ENCODE peak calls at places on chromosomes 1 and 21, in ten cellular contexts. C is activated naive CD8-positive, alpha-beta T cell treated with anti-CD3 and anti-CD28 coated beads for 36 hours; M is activated CD8-positive, alpha-beta memory T cell treated with anti-CD3 and anti-CD28 coated beads for 24 hours; J is NCI-H774; N is EL; A is NCI-H1417; R is GM12891; Z is activated gamma-delta T cell treated with anti-CD3 and anti-CD28 coated beads, Interleukin-2, amount 50 U/mL, for 16 hours; T is stimulated activated CD4-positive, alpha-beta T cell treated with anti-CD3 and anti-CD28 coated beads, Interleukin-2, amount 100 ng/mL, for 48 hours; V is T-helper 22 cell. F is an unnamed sample.

GRCh38 chr1:35925741-35926140 is 5.2 kb upstream of the AGO3 start:
- DNase-seq in R (no peak), N (peak), A (no peak), J (no peak), Z (no peak), C (no peak), T (no peak), M (no peak), V (no peak), F (peak)

GRCh38 chr1:162151900-162152829 is 82.7 kb downstream of the NOS1AP start:
- DNase-seq in Z (no peak), R (no peak), T (no peak), V (no peak), A (no peak), M (no peak), N (peak), C (no peak), J (no peak), F (peak)

GRCh38 chr1:224800486-224801119 is 128.9 kb upstream of the DNAH14 start:
- DNase-seq in J (no peak), R (no peak), A (no peak), M (no peak), T (no peak), Z (no peak), V (no peak), C (no peak), N (no peak), F (no peak)

GRCh38 chr21:42310411-42311001 is 4.7 kb downstream of the TFF3 start:
- DNase-seq in C (no peak), R (no peak), T (no peak), V (no peak), J (no peak), N (no peak), Z (no peak), A (no peak), M (no peak), F (no peak)

GRCh38 chr1:62358974-62359373 is 39.7 kb upstream of the KANK4 start:
- DNase-seq in M (no peak), R (no peak), V (no peak), C (no peak), T (no peak), A (peak), Z (no peak), N (no peak), J (peak), F (no peak)

GRCh38 chr1:110674337-110675059 is at the start of gene KCNA3:
- DNase-seq in N (no peak), C (peak), M (peak), V (peak), Z (peak), J (no peak), A (peak), R (peak), T (peak), F (no peak)

GRCh38 chr1:43934986-43935324 is 1.4 kb downstream of the ARTN start:
- DNase-seq in R (no peak), A (no peak), C (no peak), T (no peak), Z (no peak), V (no peak), J (no peak), N (no peak), M (no peak), F (no peak)

GRCh38 chr1:245247356-245247755 is 92.6 kb downstream of the KIF26B start:
- DNase-seq in V (no peak), Z (no peak), J (no peak), A (no peak), R (no peak), N (no peak), M (no peak), T (no peak), C (no peak), F (no peak)

GRCh38 chr1:228079601-228080263 is 2.8 kb upstream of the ARF1 start:
- DNase-seq in V (no peak), A (no peak), M (no peak), J (no peak), C (no peak), N (no peak), R (no peak), Z (no peak), T (no peak), F (no peak)

GRCh38 chr1:225908773-225909172 is 15.3 kb downstream of the PYCR2 start:
- DNase-seq in R (no peak), N (no peak), M (no peak), T (no peak), A (no peak), J (peak), V (no peak), Z (no peak), C (no peak), F (no peak)

GRCh38 chr1:159177273-159177907 is 6.0 kb downstream of the CADM3 start:
- DNase-seq in N (peak), C (peak), V (no peak), J (no peak), R (no peak), A (no peak), M (no peak), T (peak), Z (no peak), F (peak)

GRCh38 chr1:112718691-112719418 is 3.7 kb upstream of the PPM1J start:
- DNase-seq in C (peak), A (peak), N (peak), Z (peak), V (peak), M (peak), R (peak), J (peak), T (peak), F (peak)

GRCh38 chr1:96999191-96999590 is 277.6 kb downstream of the PTBP2 start:
- DNase-seq in M (no peak), A (no peak), Z (no peak), N (no peak), V (no peak), J (no peak), T (no peak), C (no peak), R (no peak), F (no peak)

GRCh38 chr1:209368864-209369598 is 214.5 kb upstream of the CAMK1G start:
- DNase-seq in J (no peak), V (no peak), C (no peak), A (no peak), R (no peak), M (no peak), T (no peak), Z (no peak), N (peak), F (peak)

GRCh38 chr1:115572710-115573109 is 69.1 kb upstream of the VANGL1 start:
- DNase-seq in A (no peak), R (no peak), N (no peak), J (no peak), T (no peak), Z (no peak), C (no peak), M (no peak), V (no peak), F (no peak)

GRCh38 chr1:182430263-182431068 is 19.5 kb upstream of the RGSL1 start:
- DNase-seq in T (peak), A (no peak), N (peak), M (no peak), Z (peak), J (no peak), C (peak), R (no peak), V (peak), F (peak)

GRCh38 chr1:172513480-172513879 is 19.5 kb upstream of the SUCO start:
- DNase-seq in V (no peak), T (no peak), Z (no peak), R (no peak), C (no peak), M (no peak), J (no peak), N (no peak), A (no peak), F (no peak)

GRCh38 chr1:63635681-63636080 is 42.5 kb downstream of the PGM1 start:
- DNase-seq in R (no peak), J (no peak), T (no peak), M (no peak), Z (no peak), N (peak), A (no peak), V (no peak), C (no peak), F (peak)

GRCh38 chr21:38315155-38315554 is 58.4 kb downstream of the KCNJ15 start:
- DNase-seq in C (no peak), T (no peak), V (no peak), A (no peak), R (no peak), N (no peak), J (no peak), M (no peak), Z (no peak), F (peak)

GRCh38 chr1:229058716-229059115 is 212.2 kb upstream of the RAB4A start:
- DNase-seq in J (no peak), M (no peak), V (no peak), R (no peak), A (no peak), T (no peak), C (no peak), Z (no peak), N (no peak), F (no peak)

GRCh38 chr1:205590777-205591513 is 40.9 kb downstream of the ELK4 start:
- DNase-seq in V (no peak), Z (no peak), T (no peak), M (peak), R (no peak), C (no peak), J (no peak), A (no peak), N (no peak), F (no peak)

GRCh38 chr1:75166821-75167220 is 32.6 kb downstream of the LHX8 start:
- DNase-seq in T (no peak), J (no peak), R (no peak), N (no peak), M (no peak), A (no peak), V (no peak), C (no peak), Z (no peak), F (no peak)

GRCh38 chr1:28640766-28641165 is 2.1 kb downstream of the TAF12 start:
- DNase-seq in M (no peak), A (no peak), N (peak), R (no peak), V (no peak), T (no peak), C (peak), J (no peak), Z (no peak), F (peak)

GRCh38 chr1:107153033-107153432 is 12.2 kb downstream of the NTNG1 start:
- DNase-seq in Z (no peak), C (no peak), T (no peak), V (no peak), M (no peak), N (no peak), R (no peak), A (no peak), J (no peak), F (no peak)

GRCh38 chr1:57124768-57125446 is 159.1 kb upstream of the C8B start:
- DNase-seq in C (no peak), A (no peak), R (no peak), J (no peak), V (no peak), T (no peak), N (no peak), M (no peak), Z (no peak), F (peak)

GRCh38 chr1:101284021-101284420 is 47.2 kb downstream of the S1PR1 start:
- DNase-seq in T (peak), J (no peak), R (no peak), Z (peak), V (no peak), A (no peak), C (peak), M (peak), N (no peak), F (no peak)

GRCh38 chr1:6334261-6334993 is 59.1 kb downstream of the ACOT7 start:
- DNase-seq in V (no peak), C (no peak), J (no peak), Z (no peak), N (no peak), R (no peak), A (no peak), M (no peak), T (no peak), F (no peak)

GRCh38 chr1:94821636-94822305 is 1.6 kb downstream of the SLC44A3 start:
- DNase-seq in A (peak), R (no peak), C (no peak), V (no peak), M (no peak), J (no peak), Z (no peak), N (no peak), T (no peak), F (no peak)

GRCh38 chr1:204171751-204172178 is 5.6 kb upstream of the REN start:
- DNase-seq in J (no peak), V (no peak), M (no peak), T (no peak), R (no peak), N (peak), C (no peak), A (no peak), Z (no peak), F (peak)

GRCh38 chr21:27694667-27695066 is 727.8 kb upstream of the ADAMTS5 start:
- DNase-seq in N (peak), J (no peak), V (no peak), T (no peak), A (no peak), M (no peak), R (no peak), C (no peak), Z (no peak), F (peak)

GRCh38 chr1:59750612-59751395 is 63.9 kb upstream of the HOOK1 start:
- DNase-seq in R (no peak), M (no peak), J (no peak), N (peak), V (no peak), T (no peak), A (no peak), C (no peak), Z (no peak), F (peak)

GRCh38 chr1:234871710-234872262 is 256.9 kb downstream of the TOMM20 start:
- DNase-seq in C (no peak), Z (no peak), J (no peak), M (no peak), R (no peak), N (no peak), V (no peak), A (no peak), T (no peak), F (peak)

GRCh38 chr1:163771637-163772036 is 449.9 kb downstream of the NUF2 start:
- DNase-seq in Z (no peak), J (no peak), R (no peak), M (no peak), A (no peak), V (no peak), N (no peak), T (no peak), C (no peak), F (no peak)

GRCh38 chr1:29547300-29547699 is 311.0 kb downstream of the PTPRU start:
- DNase-seq in N (no peak), R (no peak), Z (no peak), T (no peak), M (no peak), A (no peak), C (no peak), J (no peak), V (no peak), F (no peak)

GRCh38 chr1:201876148-201876547 is 12.6 kb upstream of the SHISA4 start:
- DNase-seq in T (no peak), R (no peak), Z (no peak), M (no peak), N (no peak), C (no peak), J (no peak), V (no peak), A (no peak), F (no peak)

GRCh38 chr1:31409946-31410858 is 2.8 kb upstream of the SERINC2 start:
- DNase-seq in R (no peak), N (peak), J (no peak), T (no peak), V (no peak), Z (no peak), C (no peak), A (no peak), M (no peak), F (peak)

GRCh38 chr1:110421159-110421777 is 13.8 kb upstream of the LAMTOR5 start:
- DNase-seq in Z (no peak), N (peak), V (no peak), J (no peak), T (no peak), A (no peak), R (no peak), M (no peak), C (no peak), F (peak)

GRCh38 chr1:24015226-24016210 is 35.4 kb upstream of the SRSF10 start:
- DNase-seq in V (no peak), N (no peak), T (no peak), Z (no peak), A (no peak), J (no peak), M (no peak), C (no peak), R (no peak), F (no peak)

GRCh38 chr1:108082741-108083562 is 117.2 kb downstream of the SLC25A24 start:
- DNase-seq in R (no peak), Z (no peak), A (no peak), C (no peak), M (no peak), N (no peak), V (no peak), J (peak), T (no peak), F (no peak)

F was measured in RPMI7951.